ENCODE peak calls at places on chromosomes 16 and 17, in ten cellular contexts. K is upper lobe of right lung; S is KG1; D is dorsolateral prefrontal cortex; V is neural progenitor cell; B is stimulated activated CD8-positive, alpha-beta memory T cell treated with anti-CD3 and anti-CD28 coated beads, Interleukin-4, amount 100 ng/mL, for 24 hours; N is A549; R is activated naive CD8-positive, alpha-beta T cell treated with anti-CD3 and anti-CD28 coated beads, Interleukin-2, amount 10 ng/mL, durations not matched to agents 7 days and 5 days; Q is hippocampal formation; T is stimulated activated naive CD4-positive, alpha-beta T cell. W is an unnamed sample.
A peak's percentile ranks its signal among the peaks of the same experiment; 100 is the strongest.

GRCh38 chr17:34420254-34420766 is 57.3 kb upstream of the CCL1 start:
- DNase-seq in K (no peak), S (peak; percentile 35), D (peak; percentile 73), V (peak; percentile 77), B (peak; percentile 39), N (peak; percentile 81), R (peak; percentile 55), Q (peak; percentile 9), T (peak; percentile 35), W (peak; percentile 52)

GRCh38 chr17:30218689-30219266 is 16.7 kb downstream of the SLC6A4 start:
- DNase-seq in K (no peak), S (no peak), D (no peak), V (no peak), B (no peak), N (no peak), R (no peak), Q (no peak), T (no peak), W (no peak)

GRCh38 chr17:15918661-15919259 is 26.2 kb upstream of the ADORA2B start:
- DNase-seq in K (no peak), S (no peak), D (no peak), V (no peak), B (no peak), N (no peak), R (no peak), Q (no peak), T (no peak), W (no peak)

GRCh38 chr17:22669721-22670120 is 977.4 kb downstream of the KCNJ18 start:
- DNase-seq in K (no peak), S (no peak), D (no peak), V (no peak), B (no peak), N (no peak), R (no peak), Q (no peak), T (no peak), W (no peak)

GRCh38 chr17:10144456-10144855 is 54.0 kb downstream of the GAS7 start:
- DNase-seq in K (no peak), S (no peak), D (no peak), V (no peak), B (no peak), N (no peak), R (no peak), Q (no peak), T (no peak), W (no peak)

GRCh38 chr17:48484256-48484655 is 46.6 kb downstream of the HOXB1 start:
- DNase-seq in K (no peak), S (no peak), D (no peak), V (no peak), B (no peak), N (no peak), R (no peak), Q (no peak), T (no peak), W (no peak)

GRCh38 chr16:19831678-19832077 is 53.0 kb downstream of the GPRC5B start:
- DNase-seq in K (no peak), S (no peak), D (no peak), V (no peak), B (no peak), N (no peak), R (no peak), Q (no peak), T (no peak), W (no peak)

GRCh38 chr16:87383522-87384161 is at the start of gene FBXO31:
- DNase-seq in K (peak; percentile 94), S (peak; percentile 52), D (peak; percentile 81), V (peak; percentile 94), B (peak; percentile 87), N (peak; percentile 67), R (peak; percentile 96), Q (peak; percentile 85), T (peak; percentile 88), W (peak; percentile 89)

GRCh38 chr16:58028541-58029070 is 3.1 kb downstream of the MMP15 start:
- DNase-seq in K (peak; percentile 56), S (no peak), D (no peak), V (no peak), B (no peak), N (no peak), R (no peak), Q (no peak), T (no peak), W (no peak)

GRCh38 chr17:15323147-15323546 is 18.2 kb downstream of the TEKT3 start:
- DNase-seq in K (no peak), S (no peak), D (no peak), V (no peak), B (no peak), N (no peak), R (no peak), Q (no peak), T (no peak), W (no peak)

GRCh38 chr16:49281843-49282642 is 405 bp upstream of the CBLN1 start:
- DNase-seq in K (peak; percentile 94), S (peak; percentile 18), D (peak; percentile 82), V (peak; percentile 99), B (peak; percentile 44), N (peak; percentile 78), R (peak; percentile 71), Q (peak; percentile 80), T (no peak), W (peak; percentile 88)

GRCh38 chr16:53904533-53904932 is 200.6 kb downstream of the FTO start:
- DNase-seq in K (no peak), S (no peak), D (no peak), V (no peak), B (no peak), N (no peak), R (no peak), Q (no peak), T (no peak), W (no peak)

GRCh38 chr17:35057332-35057915 is 6.1 kb downstream of the RFFL start:
- DNase-seq in K (no peak), S (no peak), D (no peak), V (no peak), B (no peak), N (no peak), R (no peak), Q (no peak), T (no peak), W (no peak)

W was measured in pons.